ENCODE peak calls at places on chromosomes 3 and 15, in seven cellular contexts. I, D, S, T, V, F and O are unnamed samples.

GRCh38 chr3:136624894-136625815 is 127.0 kb downstream of the STAG1 start:
- DNase-seq in V (no peak), I (no peak), F (no peak), T (no peak), D (peak; percentile 84), S (peak; percentile 61), O (no peak)

GRCh38 chr3:48716508-48716981 is 476 bp downstream of the IP6K2 start:
- DNase-seq in T (no peak), D (no peak), V (no peak), S (no peak), F (peak; percentile 46), I (peak; percentile 56), O (no peak)

GRCh38 chr3:108130705-108131104 is 39.9 kb upstream of the CD47 start:
- DNase-seq in S (no peak), T (no peak), V (no peak), I (no peak), F (no peak), D (no peak), O (no peak)

GRCh38 chr3:52041118-52041847 is 15.1 kb downstream of the DUSP7 start:
- DNase-seq in D (peak; percentile 21), S (no peak), I (no peak), V (no peak), T (no peak), F (no peak), O (no peak)

GRCh38 chr3:178058629-178059028 is 477.6 kb upstream of the KCNMB2 start:
- DNase-seq in F (no peak), T (no peak), D (no peak), S (no peak), V (no peak), I (no peak), O (no peak)

GRCh38 chr3:129106866-129107565 is 14.6 kb downstream of the RAB43 start:
- DNase-seq in D (no peak), F (no peak), T (peak; percentile 25), I (no peak), V (no peak), S (peak; percentile 59), O (no peak)

GRCh38 chr15:56148099-56148498 is 95.6 kb downstream of the RFX7 start:
- DNase-seq in F (no peak), T (no peak), I (no peak), D (no peak), S (no peak), V (no peak), O (no peak)

GRCh38 chr15:68791431-68792283 is 29.0 kb downstream of the ANP32A start:
- DNase-seq in V (no peak), T (no peak), S (no peak), F (peak; percentile 87), D (no peak), I (peak; percentile 52), O (no peak)

GRCh38 chr3:48016336-48016973 is at the start of gene MAP4:
- DNase-seq in I (no peak), V (no peak), D (no peak), F (no peak), S (no peak), T (no peak), O (no peak)

GRCh38 chr15:60363024-60363674 is 34.6 kb downstream of the ANXA2 start:
- DNase-seq in D (no peak), V (no peak), T (no peak), F (no peak), I (no peak), S (no peak), O (no peak)

GRCh38 chr15:71790081-71790480 is 20.3 kb upstream of the NR2E3 start:
- DNase-seq in I (no peak), D (peak; percentile 88), V (no peak), S (peak; percentile 29), T (no peak), F (no peak), O (no peak)

GRCh38 chr3:153641321-153641720 is 479.3 kb downstream of the RAP2B start:
- DNase-seq in S (no peak), I (no peak), T (no peak), D (no peak), V (no peak), F (no peak), O (no peak)

GRCh38 chr3:193452338-193452737 is 73.8 kb upstream of the ATP13A5 start:
- DNase-seq in T (no peak), F (no peak), D (peak; percentile 30), I (peak; percentile 11), V (no peak), S (no peak), O (no peak)

GRCh38 chr3:177589921-177590336 is 392.6 kb upstream of the TBL1XR1 start:
- DNase-seq in V (no peak), T (peak; percentile 48), S (no peak), D (peak; percentile 96), F (no peak), I (peak; percentile 46), O (peak; percentile 88)

GRCh38 chr3:99929409-99930139 is 111.9 kb downstream of the CMSS1 start:
- DNase-seq in V (peak; percentile 53), I (no peak), T (peak; percentile 56), F (no peak), D (peak; percentile 53), S (no peak), O (peak; percentile 23)

GRCh38 chr3:117820900-117821299 is 1111.3 kb downstream of the TUSC7 start:
- DNase-seq in V (no peak), F (no peak), D (peak; percentile 16), S (no peak), T (no peak), I (no peak), O (no peak)

GRCh38 chr3:60147249-60147648 is 1097.4 kb upstream of the CFAP20DC start:
- DNase-seq in T (no peak), I (peak; percentile 48), S (no peak), F (no peak), V (no peak), D (no peak), O (no peak)

GRCh38 chr3:24428470-24428869 is 66.2 kb downstream of the THRB start:
- DNase-seq in F (no peak), I (no peak), S (no peak), T (no peak), D (no peak), V (no peak), O (no peak)

GRCh38 chr3:8663177-8664061 is 18.8 kb upstream of the SSUH2 start:
- DNase-seq in S (peak; percentile 65), I (peak; percentile 39), F (no peak), V (peak; percentile 32), D (peak; percentile 92), T (peak; percentile 65), O (peak; percentile 69)

GRCh38 chr15:77029166-77030041 is 34.5 kb downstream of the PSTPIP1 start:
- DNase-seq in T (peak; percentile 44), D (no peak), F (peak; percentile 35), I (no peak), S (peak; percentile 60), V (no peak), O (no peak)

GRCh38 chr3:69086133-69086722 is 1.5 kb downstream of the ARL6IP5 start:
- DNase-seq in S (peak; percentile 94), V (peak; percentile 92), D (peak; percentile 76), T (peak; percentile 94), F (peak; percentile 80), I (peak; percentile 70), O (peak; percentile 73)

GRCh38 chr3:189530822-189531221 is 100.4 kb upstream of the TP63 start:
- DNase-seq in S (no peak), D (peak; percentile 61), V (no peak), I (no peak), T (no peak), F (no peak), O (peak; percentile 4)

GRCh38 chr3:57228734-57229505 is 1.4 kb downstream of the APPL1 start:
- DNase-seq in V (no peak), S (peak; percentile 28), F (no peak), D (peak; percentile 95), T (no peak), I (peak; percentile 33), O (no peak)

DNA sequence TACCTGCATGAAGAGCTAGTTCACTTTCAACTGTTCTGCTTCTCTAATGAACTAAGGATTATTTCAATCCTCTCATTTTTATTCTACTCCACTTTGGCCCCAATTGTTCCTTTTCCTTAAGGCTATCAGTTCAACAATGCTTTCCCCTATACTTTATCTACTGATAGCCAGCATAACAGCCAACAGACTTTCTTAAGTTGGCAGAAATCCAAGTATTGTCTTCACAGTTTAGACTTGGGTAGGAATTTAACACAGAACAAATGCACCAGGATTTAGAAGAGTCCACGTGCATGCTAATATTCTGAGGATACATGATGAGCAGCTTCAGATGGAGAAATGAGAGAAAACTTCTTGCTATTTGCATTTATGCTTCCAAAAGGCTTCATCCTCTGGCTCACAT is 54.8 kb downstream of the FBN1 start:
- DNase-seq in I (no peak), S (no peak), F (no peak), V (no peak), T (no peak), D (no peak), O (no peak)
- H3K4me1 ChIP-seq in I (no peaks in the 10 kb centered on the region), S (no peaks in the 10 kb centered on the region), F (no peaks in the 10 kb centered on the region), V (no peaks in the 10 kb centered on the region), T (no peaks in the 10 kb centered on the region), D (no peaks in the 10 kb centered on the region), O (peaks cover 25% of the 10 kb centered on the region)

DNA sequence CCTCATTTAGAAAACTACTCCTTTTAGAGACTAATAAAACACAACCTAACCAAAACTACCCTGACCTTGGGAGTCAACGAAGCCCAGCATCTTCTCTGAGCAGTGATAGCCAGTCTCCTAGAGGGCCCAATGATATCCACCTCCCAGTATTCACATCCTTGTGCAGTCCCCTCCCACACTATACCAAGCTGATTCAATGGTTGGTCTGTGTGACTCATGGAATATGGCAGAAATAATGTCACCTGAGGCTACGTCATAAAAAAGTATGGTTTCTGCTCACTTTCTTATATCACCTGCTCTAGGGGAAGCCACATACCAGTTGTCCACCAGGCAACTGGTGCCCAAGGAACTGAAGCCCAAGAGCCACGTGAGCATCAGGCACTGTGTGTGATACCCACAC is 21.4 kb upstream of the USF3 start:
- DNase-seq in D (peak; percentile 28), V (no peak), S (no peak), F (no peak), T (no peak), I (no peak), O (no peak)
- H3K4me1 ChIP-seq in D (peaks cover 5% of the 10 kb centered on the region), V (peaks cover 25% of the 10 kb centered on the region), S (no peaks in the 10 kb centered on the region), F (no peaks in the 10 kb centered on the region), T (no peaks in the 10 kb centered on the region), I (no peaks in the 10 kb centered on the region), O (no peaks in the 10 kb centered on the region)

GRCh38 chr15:62506217-62506805 is 341.2 kb upstream of the C2CD4B start:
- DNase-seq in T (no peak), V (no peak), F (no peak), S (no peak), D (peak; percentile 43), I (no peak), O (peak; percentile 82)
- H3K4me1 ChIP-seq in T (peaks cover 18% of the 10 kb centered on the region), V (peaks cover 41% of the 10 kb centered on the region), F (no peaks in the 10 kb centered on the region), S (no peaks in the 10 kb centered on the region), D (peaks cover 11% of the 10 kb centered on the region), I (no peaks in the 10 kb centered on the region), O (peaks cover 50% of the 10 kb centered on the region)

DNA sequence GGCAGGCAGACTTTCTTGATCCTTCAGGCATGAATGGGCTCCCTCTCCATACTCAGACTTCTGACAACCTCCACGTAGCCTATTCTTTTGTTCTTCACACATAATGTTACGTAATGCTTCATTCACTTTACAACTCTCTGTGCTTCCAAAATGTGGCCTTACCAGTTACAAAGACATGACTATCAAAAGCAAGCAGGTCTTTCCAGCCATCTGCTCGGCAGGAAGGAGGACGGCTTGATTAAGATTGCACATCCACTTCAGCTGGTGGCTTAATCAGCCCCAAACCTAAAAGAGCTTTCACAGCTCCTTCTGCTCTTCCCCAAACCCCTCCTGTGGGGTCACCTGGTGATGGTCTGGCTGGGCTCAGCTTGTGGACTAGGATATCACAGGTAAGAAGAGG is 263.2 kb downstream of the XXYLT1 start:
- DNase-seq in S (no peak), F (no peak), D (no peak), T (no peak), V (no peak), I (no peak), O (no peak)
- H3K4me1 ChIP-seq in S (no peaks in the 10 kb centered on the region), F (no peaks in the 10 kb centered on the region), D (no peaks in the 10 kb centered on the region), T (no peaks in the 10 kb centered on the region), V (peaks cover 2% of the 10 kb centered on the region), I (no peaks in the 10 kb centered on the region), O (no peaks in the 10 kb centered on the region)